ENCODE peak calls at places on chromosomes 7 and 10, in four cellular contexts. One of them, this sample, is unnamed. For H3K36me3, the result is how much of the 10 kb centered on the place peaks cover.

GRCh38 chr7:73864981-73865711 is 4.2 kb downstream of the TMEM270 start:
- DNase-seq in uterus: no peak
- DNase-seq in tibial artery: no peak
- DNase-seq in fibroblast of lung: no peak
- DNase-seq in this sample: peak

GRCh38 chr7:110007316-110007910 is 1083.5 kb upstream of the LRRN3 start:
- DNase-seq in uterus: no peak
- DNase-seq in tibial artery: no peak
- DNase-seq in fibroblast of lung: no peak
- DNase-seq in this sample: no peak

GRCh38 chr7:38831262-38831661 is 77.7 kb downstream of the VPS41 start:
- DNase-seq in uterus: no peak
- DNase-seq in tibial artery: no peak
- DNase-seq in fibroblast of lung: no peak
- DNase-seq in this sample: no peak

GRCh38 chr10:12500406-12501303 is 151.3 kb downstream of the CAMK1D start:
- DNase-seq in uterus: no peak
- DNase-seq in tibial artery: no peak
- DNase-seq in fibroblast of lung: no peak
- DNase-seq in this sample: no peak

GRCh38 chr7:149771199-149771636 is 2.2 kb downstream of the ZNF467 start:
- DNase-seq in uterus: no peak
- DNase-seq in tibial artery: no peak
- DNase-seq in fibroblast of lung: no peak
- DNase-seq in this sample: peak

GRCh38 chr7:124071843-124072242 is 39.0 kb upstream of the TMEM229A start:
- DNase-seq in uterus: no peak
- DNase-seq in tibial artery: no peak
- DNase-seq in fibroblast of lung: no peak
- DNase-seq in this sample: no peak

GRCh38 chr10:46550076-46550790 is 6.2 kb downstream of the GPRIN2 start:
- DNase-seq in uterus: no peak
- DNase-seq in tibial artery: peak
- DNase-seq in fibroblast of lung: no peak
- DNase-seq in this sample: peak

GRCh38 chr10:77552252-77552651 is 85.4 kb downstream of the KCNMA1 start:
- DNase-seq in uterus: no peak
- DNase-seq in tibial artery: no peak
- DNase-seq in fibroblast of lung: no peak
- DNase-seq in this sample: no peak

GRCh38 chr7:157004050-157004838 is 6.2 kb downstream of the MNX1 start:
- DNase-seq in uterus: no peak
- DNase-seq in tibial artery: no peak
- DNase-seq in fibroblast of lung: peak
- DNase-seq in this sample: peak

GRCh38 chr10:88687853-88688467 is 18.1 kb upstream of the LIPK start:
- DNase-seq in uterus: no peak
- DNase-seq in tibial artery: no peak
- DNase-seq in fibroblast of lung: peak
- DNase-seq in this sample: peak

GRCh38 chr10:36114913-36115312 is 472.8 kb upstream of the FZD8 start:
- DNase-seq in uterus: no peak
- DNase-seq in tibial artery: no peak
- DNase-seq in fibroblast of lung: peak
- DNase-seq in this sample: peak

GRCh38 chr10:96446966-96447596 is 66.6 kb downstream of the TLL2 start:
- DNase-seq in uterus: no peak
- DNase-seq in tibial artery: no peak
- DNase-seq in fibroblast of lung: no peak
- DNase-seq in this sample: no peak

GRCh38 chr7:123114288-123114687 is 85.5 kb downstream of the SLC13A1 start:
- DNase-seq in uterus: no peak
- DNase-seq in tibial artery: no peak
- DNase-seq in fibroblast of lung: no peak
- DNase-seq in this sample: no peak

GRCh38 chr7:33459340-33459751 is 330.0 kb downstream of the BBS9 start:
- DNase-seq in uterus: no peak
- DNase-seq in tibial artery: no peak
- DNase-seq in fibroblast of lung: peak
- DNase-seq in this sample: no peak

DNA sequence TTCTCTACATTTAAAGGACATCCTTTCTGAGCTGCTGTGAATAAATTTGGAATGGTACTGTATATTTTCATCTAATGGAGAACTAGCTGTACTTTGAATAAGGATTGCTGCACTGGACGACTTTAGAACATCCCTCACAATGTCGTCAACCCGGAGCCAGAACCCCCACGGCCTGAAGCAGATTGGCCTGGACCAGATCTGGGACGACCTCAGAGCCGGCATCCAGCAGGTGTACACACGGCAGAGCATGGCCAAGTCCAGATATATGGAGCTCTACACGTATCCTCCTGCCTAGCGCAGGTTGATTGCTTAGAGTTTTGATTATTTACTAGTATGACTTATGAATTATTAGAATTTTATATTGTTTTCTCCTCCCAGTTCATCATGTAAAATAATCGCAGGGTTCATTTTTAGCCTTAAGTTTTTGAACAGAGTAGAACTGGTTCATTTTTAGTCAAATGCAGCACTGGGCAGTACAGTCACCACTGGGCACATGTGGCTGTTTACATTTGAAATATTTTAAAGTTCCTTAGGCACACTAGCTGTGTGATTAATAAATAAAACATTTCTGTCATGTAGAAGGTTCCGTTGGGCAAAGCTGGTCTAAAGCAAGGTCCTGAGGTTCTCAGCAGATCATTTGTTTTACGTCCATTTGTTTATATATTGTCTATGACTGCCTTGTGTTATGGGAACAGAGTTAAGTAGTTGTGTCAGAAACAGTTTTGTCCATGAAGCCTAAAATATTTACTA is 31.5 kb downstream of the CUL1 start:
- DNase-seq in uterus: no peak
- DNase-seq in tibial artery: no peak
- DNase-seq in fibroblast of lung: peak
- DNase-seq in this sample: peak
- H3K36me3 ChIP-seq in uterus: under half
- H3K36me3 ChIP-seq in tibial artery: under half
- H3K36me3 ChIP-seq in fibroblast of lung: under half
- H3K36me3 ChIP-seq in this sample: under half

GRCh38 chr10:73816917-73817729 is 5.7 kb upstream of the NDST2 start:
- DNase-seq in uterus: no peak
- DNase-seq in tibial artery: no peak
- DNase-seq in fibroblast of lung: peak
- DNase-seq in this sample: peak
- H3K36me3 ChIP-seq in uterus: under half
- H3K36me3 ChIP-seq in tibial artery: half or more
- H3K36me3 ChIP-seq in fibroblast of lung: under half
- H3K36me3 ChIP-seq in this sample: under half

DNA sequence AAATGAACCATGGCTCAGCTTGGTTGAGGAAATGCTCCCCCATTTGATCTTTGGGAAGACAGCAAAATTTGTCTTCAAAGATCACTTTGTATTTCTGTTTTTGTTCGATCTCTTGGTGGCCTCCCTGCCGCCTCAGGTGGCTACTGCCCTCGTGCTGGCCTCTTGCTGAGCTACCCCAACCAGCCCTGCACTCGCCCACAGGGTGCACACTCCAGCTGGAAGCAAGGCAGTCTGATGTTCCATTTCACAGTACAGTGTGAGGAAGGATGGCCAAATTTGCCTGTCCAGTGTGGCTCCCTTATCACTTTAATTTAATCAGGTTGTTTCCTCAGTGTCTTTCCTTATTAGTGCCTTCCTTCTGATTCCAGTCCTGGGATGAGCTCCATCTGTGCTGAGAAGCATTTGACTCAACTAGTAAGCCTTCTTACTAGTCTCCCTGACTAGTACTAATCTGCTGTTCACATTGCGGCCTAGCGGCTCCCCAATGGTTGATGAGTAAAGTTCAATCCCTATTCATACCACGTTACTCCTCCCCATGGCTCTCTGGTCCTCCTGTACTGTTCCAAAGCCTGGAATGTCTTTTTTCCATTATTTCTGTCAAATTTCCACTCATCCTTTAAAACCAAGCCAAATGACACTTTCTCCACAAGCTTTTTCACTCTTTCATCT is 8.2 kb downstream of the MYOF start:
- DNase-seq in uterus: no peak
- DNase-seq in tibial artery: no peak
- DNase-seq in fibroblast of lung: no peak
- DNase-seq in this sample: no peak
- H3K36me3 ChIP-seq in uterus: under half
- H3K36me3 ChIP-seq in tibial artery: under half
- H3K36me3 ChIP-seq in fibroblast of lung: under half
- H3K36me3 ChIP-seq in this sample: under half

GRCh38 chr10:119113805-119114732 is 10.2 kb downstream of the DENND10 start:
- DNase-seq in uterus: no peak
- DNase-seq in tibial artery: no peak
- DNase-seq in fibroblast of lung: peak
- DNase-seq in this sample: peak

GRCh38 chr10:119118231-119118630 is 14.3 kb downstream of the DENND10 start:
- DNase-seq in uterus: no peak
- DNase-seq in tibial artery: no peak
- DNase-seq in fibroblast of lung: no peak
- DNase-seq in this sample: no peak

GRCh38 chr10:119119400-119119799 is 15.5 kb downstream of the DENND10 start:
- DNase-seq in uterus: no peak
- DNase-seq in tibial artery: no peak
- DNase-seq in fibroblast of lung: no peak
- DNase-seq in this sample: no peak

GRCh38 chr10:119116326-119116951 is 12.5 kb downstream of the DENND10 start:
- DNase-seq in uterus: no peak
- DNase-seq in tibial artery: no peak
- DNase-seq in fibroblast of lung: no peak
- DNase-seq in this sample: no peak

GRCh38 chr10:119115921-119116320 is 12.0 kb downstream of the DENND10 start:
- DNase-seq in uterus: no peak
- DNase-seq in tibial artery: no peak
- DNase-seq in fibroblast of lung: no peak
- DNase-seq in this sample: no peak
- H3K36me3 ChIP-seq in uterus: under half
- H3K36me3 ChIP-seq in tibial artery: half or more
- H3K36me3 ChIP-seq in fibroblast of lung: under half
- H3K36me3 ChIP-seq in this sample: half or more

This sample was measured in osteoblast.